ENCODE peak calls at places on chromosomes 3 and 15, in five cellular contexts. H is H9, P is neuronal stem cell, N is A549, R is OCI-LY7. Z is an unnamed sample.

GRCh38 chr3:38107911-38108648 is 28.8 kb downstream of the ACAA1 start:
- DNase-seq in H (peak; percentile 18), N (no peak), R (no peak), P (no peak), Z (no peak)

GRCh38 chr3:44476181-44476599 is 1.3 kb downstream of the ZNF445 start:
- DNase-seq in N (no peak), P (no peak), R (peak; percentile 21), H (no peak), Z (no peak)

GRCh38 chr3:27591321-27591711 is 107.1 kb upstream of the SLC4A7 start:
- DNase-seq in P (no peak), R (no peak), H (no peak), N (no peak), Z (no peak)

GRCh38 chr3:10770981-10771380 is 45.0 kb upstream of the SLC6A11 start:
- DNase-seq in N (no peak), P (no peak), H (peak; percentile 20), R (no peak), Z (no peak)

GRCh38 chr3:184227481-184227935 is 1.9 kb upstream of the VWA5B2 start:
- DNase-seq in N (peak; percentile 71), P (no peak), H (peak; percentile 64), R (peak; percentile 65), Z (peak; percentile 62)

GRCh38 chr3:139846729-139847128 is 88.3 kb upstream of the CLSTN2 start:
- DNase-seq in H (no peak), N (no peak), P (no peak), R (no peak), Z (no peak)

GRCh38 chr15:68537506-68537905 is 41.3 kb upstream of the CORO2B start:
- DNase-seq in H (no peak), R (no peak), N (no peak), P (no peak), Z (no peak)

GRCh38 chr3:11509175-11510000 is 134.3 kb downstream of the VGLL4 start:
- DNase-seq in R (peak; percentile 11), H (no peak), P (no peak), N (no peak), Z (peak; percentile 60)

GRCh38 chr15:86231864-86232801 is 152.5 kb downstream of the AGBL1 start:
- DNase-seq in N (peak; percentile 25), R (peak; percentile 37), H (peak; percentile 72), P (peak; percentile 46), Z (peak; percentile 73)

GRCh38 chr3:149199474-149199873 is 22.2 kb downstream of the CP start:
- DNase-seq in H (no peak), N (no peak), P (no peak), R (no peak), Z (no peak)

GRCh38 chr15:29055876-29056275 is 170.1 kb downstream of the APBA2 start:
- DNase-seq in P (no peak), H (no peak), N (no peak), R (no peak), Z (no peak)

GRCh38 chr3:32366638-32367368 is 24.9 kb upstream of the CMTM7 start:
- DNase-seq in N (no peak), H (no peak), P (no peak), R (no peak), Z (no peak)

GRCh38 chr15:70281811-70282307 is 184.1 kb upstream of the TLE3 start:
- DNase-seq in R (no peak), P (no peak), H (no peak), N (no peak), Z (no peak)

GRCh38 chr3:50194128-50194902 is 2.9 kb downstream of the GNAT1 start:
- DNase-seq in P (peak; percentile 59), H (peak; percentile 82), R (peak; percentile 82), N (peak; percentile 45), Z (peak; percentile 82)

GRCh38 chr3:124526601-124527000 is 203.7 kb upstream of the UMPS start:
- DNase-seq in N (no peak), R (no peak), P (no peak), H (no peak), Z (no peak)

GRCh38 chr15:39110336-39110735 is 470.5 kb upstream of the THBS1 start:
- DNase-seq in H (no peak), P (no peak), N (no peak), R (no peak), Z (no peak)

GRCh38 chr15:65796610-65797012 is 4.5 kb upstream of the DENND4A start:
- DNase-seq in R (no peak), P (no peak), N (peak; percentile 44), H (no peak), Z (no peak)

GRCh38 chr3:48926425-48927392 is 8.1 kb downstream of the ARIH2 start:
- DNase-seq in H (no peak), N (no peak), P (no peak), R (no peak), Z (no peak)

GRCh38 chr3:66418432-66419052 is 82.3 kb downstream of the LRIG1 start:
- DNase-seq in P (no peak), H (no peak), R (no peak), N (no peak), Z (no peak)

GRCh38 chr3:42387802-42388651 is 22.4 kb downstream of the LYZL4 start:
- DNase-seq in P (no peak), H (no peak), R (peak; percentile 45), N (no peak), Z (no peak)

GRCh38 chr3:101884776-101885175 is 35.5 kb downstream of the NFKBIZ start:
- DNase-seq in P (no peak), R (no peak), H (no peak), N (no peak), Z (no peak)

DNA sequence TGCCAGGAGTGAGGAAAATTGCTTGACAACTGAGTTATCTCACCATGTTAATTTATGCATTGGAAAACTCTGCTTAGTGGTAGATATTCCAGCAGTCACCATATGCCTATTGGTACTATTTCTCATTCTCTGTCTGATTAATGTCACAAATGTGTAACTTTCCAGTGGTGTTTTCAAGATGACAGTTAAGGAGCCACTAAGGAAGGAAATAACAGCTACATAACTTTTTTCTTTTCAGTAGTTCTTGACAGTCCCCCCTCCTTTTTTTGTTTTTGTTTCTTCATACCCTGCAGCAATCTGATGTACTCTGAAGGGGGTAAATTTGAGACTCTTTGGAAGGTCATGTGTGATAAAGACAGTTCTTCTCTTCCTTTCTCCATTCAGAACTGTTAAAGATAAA is 13.1 kb downstream of the RASA2 start:
- DNase-seq in N (no peak), P (no peak), R (no peak), H (no peak), Z (no peak)
- H3K4me2 ChIP-seq in N (no peak overlapping the region), P (no peak overlapping the region), R (no peak overlapping the region), H (no peak overlapping the region), Z (no peak overlapping the region)

GRCh38 chr3:13896473-13897154 is 16.7 kb upstream of the WNT7A start:
- DNase-seq in R (peak; percentile 68), P (peak; percentile 64), N (peak; percentile 46), H (peak; percentile 72), Z (peak; percentile 88)
- H3K9me3 ChIP-seq in R (peaks cover 8% of the 10 kb centered on the region), P (peaks cover 3% of the 10 kb centered on the region), N (peaks cover 53% of the 10 kb centered on the region), H (peaks cover 10% of the 10 kb centered on the region), Z (peaks cover 3% of the 10 kb centered on the region)

GRCh38 chr3:33419948-33420347 is 20.3 kb downstream of the UBP1 start:
- DNase-seq in R (no peak), H (no peak), P (no peak), N (no peak), Z (no peak)
- H3K4me2 ChIP-seq in R (no peak overlapping the region), H (no peak overlapping the region), P (no peak overlapping the region), N (no peak overlapping the region), Z (no peak overlapping the region)

GRCh38 chr3:17783426-17783825 is 41.0 kb upstream of the TBC1D5 start:
- DNase-seq in R (no peak), H (no peak), N (no peak), P (no peak), Z (no peak)
- H3K9me3 ChIP-seq in R (peaks cover 12% of the 10 kb centered on the region), H (no peaks in the 10 kb centered on the region), N (no peaks in the 10 kb centered on the region), P (no peaks in the 10 kb centered on the region), Z (no peaks in the 10 kb centered on the region)

DNA sequence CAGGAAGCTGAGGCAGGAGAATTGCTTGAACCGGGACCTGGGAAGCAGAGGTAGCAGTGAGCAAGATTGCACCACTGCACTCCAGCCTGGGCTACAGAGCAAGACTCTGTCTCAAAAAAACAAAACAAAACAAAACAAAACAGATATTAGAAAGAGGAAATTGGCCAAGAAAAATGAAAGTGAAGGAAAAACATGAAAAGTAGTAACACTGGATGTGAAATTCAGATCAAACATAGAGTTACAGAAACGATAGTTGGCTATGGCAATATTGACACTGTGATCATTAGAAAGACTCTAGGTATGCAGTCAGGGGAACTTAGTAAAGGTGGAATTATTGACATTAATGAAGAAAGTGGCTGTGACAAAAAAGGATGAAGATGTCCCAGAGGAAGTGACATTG is 13.2 kb upstream of the TIPARP start:
- DNase-seq in P (no peak), N (no peak), H (no peak), R (no peak), Z (no peak)
- H3K4me2 ChIP-seq in P (no peak overlapping the region), N (no peak overlapping the region), H (no peak overlapping the region), R (no peak overlapping the region), Z (no peak overlapping the region)